ENCODE peak calls at places on chromosome 15, in eight cellular contexts. One of them, this sample, is unnamed.

GRCh38 chr15:96416934-96417759 is 86.6 kb downstream of the NR2F2 start:
- DNase-seq in occipital lobe: no peak
- DNase-seq in NCI-H1930: no peak
- DNase-seq in kidney tubule cell: peak; percentile 40
- DNase-seq in stimulated activated CD4-positive, alpha-beta T cell treated with anti-CD3 and anti-CD28 coated beads, Interleukin-12 subunit alpha, Interleukin-12 subunit beta, amount 100 ng/mL, for 4 hours: no peak
- DNase-seq in GOT3: no peak
- DNase-seq in activated CD4-positive, alpha-beta T cell treated with anti-CD3 and anti-CD28 coated beads, Interleukin-2, amount 10 ng/mL, durations not matched to agents 7 days and 5 days: no peak
- DNase-seq in effector memory CD8-positive, alpha-beta T cell: no peak
- DNase-seq in this sample: no peak

GRCh38 chr15:80475572-80475971 is 71.4 kb downstream of the ARNT2 start:
- DNase-seq in NCI-H1930: no peak
- DNase-seq in effector memory CD8-positive, alpha-beta T cell: no peak
- DNase-seq in GOT3: no peak
- DNase-seq in activated CD4-positive, alpha-beta T cell treated with anti-CD3 and anti-CD28 coated beads, Interleukin-2, amount 10 ng/mL, durations not matched to agents 7 days and 5 days: no peak
- DNase-seq in occipital lobe: no peak
- DNase-seq in kidney tubule cell: no peak
- DNase-seq in stimulated activated CD4-positive, alpha-beta T cell treated with anti-CD3 and anti-CD28 coated beads, Interleukin-12 subunit alpha, Interleukin-12 subunit beta, amount 100 ng/mL, for 4 hours: no peak
- DNase-seq in this sample: no peak

GRCh38 chr15:82043726-82044372 is 2.0 kb downstream of the MEX3B start:
- DNase-seq in GOT3: no peak
- DNase-seq in occipital lobe: no peak
- DNase-seq in NCI-H1930: no peak
- DNase-seq in activated CD4-positive, alpha-beta T cell treated with anti-CD3 and anti-CD28 coated beads, Interleukin-2, amount 10 ng/mL, durations not matched to agents 7 days and 5 days: no peak
- DNase-seq in stimulated activated CD4-positive, alpha-beta T cell treated with anti-CD3 and anti-CD28 coated beads, Interleukin-12 subunit alpha, Interleukin-12 subunit beta, amount 100 ng/mL, for 4 hours: no peak
- DNase-seq in effector memory CD8-positive, alpha-beta T cell: no peak
- DNase-seq in kidney tubule cell: no peak
- DNase-seq in this sample: no peak

GRCh38 chr15:41698779-41699178 is 38.6 kb downstream of the MGA start:
- DNase-seq in occipital lobe: no peak
- DNase-seq in kidney tubule cell: peak; percentile 35
- DNase-seq in effector memory CD8-positive, alpha-beta T cell: no peak
- DNase-seq in stimulated activated CD4-positive, alpha-beta T cell treated with anti-CD3 and anti-CD28 coated beads, Interleukin-12 subunit alpha, Interleukin-12 subunit beta, amount 100 ng/mL, for 4 hours: no peak
- DNase-seq in NCI-H1930: no peak
- DNase-seq in GOT3: no peak
- DNase-seq in activated CD4-positive, alpha-beta T cell treated with anti-CD3 and anti-CD28 coated beads, Interleukin-2, amount 10 ng/mL, durations not matched to agents 7 days and 5 days: no peak
- DNase-seq in this sample: no peak

GRCh38 chr15:31792611-31793199 is 237.6 kb upstream of the CHRNA7 start:
- DNase-seq in occipital lobe: no peak
- DNase-seq in kidney tubule cell: no peak
- DNase-seq in effector memory CD8-positive, alpha-beta T cell: no peak
- DNase-seq in GOT3: no peak
- DNase-seq in NCI-H1930: no peak
- DNase-seq in stimulated activated CD4-positive, alpha-beta T cell treated with anti-CD3 and anti-CD28 coated beads, Interleukin-12 subunit alpha, Interleukin-12 subunit beta, amount 100 ng/mL, for 4 hours: no peak
- DNase-seq in activated CD4-positive, alpha-beta T cell treated with anti-CD3 and anti-CD28 coated beads, Interleukin-2, amount 10 ng/mL, durations not matched to agents 7 days and 5 days: no peak
- DNase-seq in this sample: no peak

GRCh38 chr15:56428821-56429458 is 36.0 kb downstream of the MNS1 start:
- DNase-seq in occipital lobe: no peak
- DNase-seq in stimulated activated CD4-positive, alpha-beta T cell treated with anti-CD3 and anti-CD28 coated beads, Interleukin-12 subunit alpha, Interleukin-12 subunit beta, amount 100 ng/mL, for 4 hours: no peak
- DNase-seq in GOT3: no peak
- DNase-seq in kidney tubule cell: peak; percentile 46
- DNase-seq in activated CD4-positive, alpha-beta T cell treated with anti-CD3 and anti-CD28 coated beads, Interleukin-2, amount 10 ng/mL, durations not matched to agents 7 days and 5 days: no peak
- DNase-seq in NCI-H1930: peak; percentile 7
- DNase-seq in effector memory CD8-positive, alpha-beta T cell: no peak
- DNase-seq in this sample: peak; percentile 20

GRCh38 chr15:22895465-22896190 is 57.2 kb downstream of the NIPA2 start:
- DNase-seq in occipital lobe: no peak
- DNase-seq in activated CD4-positive, alpha-beta T cell treated with anti-CD3 and anti-CD28 coated beads, Interleukin-2, amount 10 ng/mL, durations not matched to agents 7 days and 5 days: no peak
- DNase-seq in stimulated activated CD4-positive, alpha-beta T cell treated with anti-CD3 and anti-CD28 coated beads, Interleukin-12 subunit alpha, Interleukin-12 subunit beta, amount 100 ng/mL, for 4 hours: no peak
- DNase-seq in GOT3: no peak
- DNase-seq in NCI-H1930: no peak
- DNase-seq in kidney tubule cell: peak; percentile 95
- DNase-seq in effector memory CD8-positive, alpha-beta T cell: no peak
- DNase-seq in this sample: peak; percentile 71

GRCh38 chr15:60933914-60934885 is 294.9 kb downstream of the RORA start:
- DNase-seq in kidney tubule cell: peak; percentile 20
- DNase-seq in occipital lobe: no peak
- DNase-seq in activated CD4-positive, alpha-beta T cell treated with anti-CD3 and anti-CD28 coated beads, Interleukin-2, amount 10 ng/mL, durations not matched to agents 7 days and 5 days: no peak
- DNase-seq in GOT3: no peak
- DNase-seq in NCI-H1930: no peak
- DNase-seq in stimulated activated CD4-positive, alpha-beta T cell treated with anti-CD3 and anti-CD28 coated beads, Interleukin-12 subunit alpha, Interleukin-12 subunit beta, amount 100 ng/mL, for 4 hours: no peak
- DNase-seq in effector memory CD8-positive, alpha-beta T cell: peak; percentile 7
- DNase-seq in this sample: no peak

GRCh38 chr15:48373855-48374421 is 42.7 kb downstream of the DUT start:
- DNase-seq in effector memory CD8-positive, alpha-beta T cell: no peak
- DNase-seq in stimulated activated CD4-positive, alpha-beta T cell treated with anti-CD3 and anti-CD28 coated beads, Interleukin-12 subunit alpha, Interleukin-12 subunit beta, amount 100 ng/mL, for 4 hours: no peak
- DNase-seq in GOT3: no peak
- DNase-seq in occipital lobe: no peak
- DNase-seq in activated CD4-positive, alpha-beta T cell treated with anti-CD3 and anti-CD28 coated beads, Interleukin-2, amount 10 ng/mL, durations not matched to agents 7 days and 5 days: no peak
- DNase-seq in NCI-H1930: no peak
- DNase-seq in kidney tubule cell: peak; percentile 83
- DNase-seq in this sample: peak; percentile 98

GRCh38 chr15:60299452-60300047 is 98.2 kb downstream of the ANXA2 start:
- DNase-seq in NCI-H1930: peak; percentile 43
- DNase-seq in stimulated activated CD4-positive, alpha-beta T cell treated with anti-CD3 and anti-CD28 coated beads, Interleukin-12 subunit alpha, Interleukin-12 subunit beta, amount 100 ng/mL, for 4 hours: no peak
- DNase-seq in activated CD4-positive, alpha-beta T cell treated with anti-CD3 and anti-CD28 coated beads, Interleukin-2, amount 10 ng/mL, durations not matched to agents 7 days and 5 days: no peak
- DNase-seq in effector memory CD8-positive, alpha-beta T cell: no peak
- DNase-seq in occipital lobe: no peak
- DNase-seq in kidney tubule cell: peak; percentile 43
- DNase-seq in GOT3: no peak
- DNase-seq in this sample: no peak

GRCh38 chr15:47294765-47295259 is 422.5 kb upstream of the SEMA6D start:
- DNase-seq in GOT3: no peak
- DNase-seq in stimulated activated CD4-positive, alpha-beta T cell treated with anti-CD3 and anti-CD28 coated beads, Interleukin-12 subunit alpha, Interleukin-12 subunit beta, amount 100 ng/mL, for 4 hours: no peak
- DNase-seq in NCI-H1930: no peak
- DNase-seq in occipital lobe: no peak
- DNase-seq in kidney tubule cell: no peak
- DNase-seq in activated CD4-positive, alpha-beta T cell treated with anti-CD3 and anti-CD28 coated beads, Interleukin-2, amount 10 ng/mL, durations not matched to agents 7 days and 5 days: no peak
- DNase-seq in effector memory CD8-positive, alpha-beta T cell: no peak
- DNase-seq in this sample: no peak

GRCh38 chr15:23648920-23649515 is 1.4 kb upstream of the MAGEL2 start:
- DNase-seq in effector memory CD8-positive, alpha-beta T cell: no peak
- DNase-seq in NCI-H1930: peak; percentile 45
- DNase-seq in stimulated activated CD4-positive, alpha-beta T cell treated with anti-CD3 and anti-CD28 coated beads, Interleukin-12 subunit alpha, Interleukin-12 subunit beta, amount 100 ng/mL, for 4 hours: peak; percentile 12
- DNase-seq in activated CD4-positive, alpha-beta T cell treated with anti-CD3 and anti-CD28 coated beads, Interleukin-2, amount 10 ng/mL, durations not matched to agents 7 days and 5 days: peak; percentile 10
- DNase-seq in occipital lobe: no peak
- DNase-seq in GOT3: no peak
- DNase-seq in kidney tubule cell: peak; percentile 5
- DNase-seq in this sample: no peak

GRCh38 chr15:85329561-85330421 is 50.6 kb upstream of the AKAP13 start:
- DNase-seq in activated CD4-positive, alpha-beta T cell treated with anti-CD3 and anti-CD28 coated beads, Interleukin-2, amount 10 ng/mL, durations not matched to agents 7 days and 5 days: peak; percentile 79
- DNase-seq in NCI-H1930: no peak
- DNase-seq in effector memory CD8-positive, alpha-beta T cell: no peak
- DNase-seq in occipital lobe: no peak
- DNase-seq in kidney tubule cell: peak; percentile 58
- DNase-seq in stimulated activated CD4-positive, alpha-beta T cell treated with anti-CD3 and anti-CD28 coated beads, Interleukin-12 subunit alpha, Interleukin-12 subunit beta, amount 100 ng/mL, for 4 hours: no peak
- DNase-seq in GOT3: no peak
- DNase-seq in this sample: no peak

GRCh38 chr15:52780172-52780980 is 9.8 kb downstream of the ONECUT1 start:
- DNase-seq in effector memory CD8-positive, alpha-beta T cell: peak; percentile 56
- DNase-seq in occipital lobe: peak; percentile 24
- DNase-seq in activated CD4-positive, alpha-beta T cell treated with anti-CD3 and anti-CD28 coated beads, Interleukin-2, amount 10 ng/mL, durations not matched to agents 7 days and 5 days: peak; percentile 75
- DNase-seq in GOT3: no peak
- DNase-seq in NCI-H1930: peak; percentile 8
- DNase-seq in stimulated activated CD4-positive, alpha-beta T cell treated with anti-CD3 and anti-CD28 coated beads, Interleukin-12 subunit alpha, Interleukin-12 subunit beta, amount 100 ng/mL, for 4 hours: peak; percentile 60
- DNase-seq in kidney tubule cell: peak; percentile 63
- DNase-seq in this sample: peak; percentile 32

GRCh38 chr15:90638241-90638691 is 78.9 kb upstream of the BLM start:
- DNase-seq in activated CD4-positive, alpha-beta T cell treated with anti-CD3 and anti-CD28 coated beads, Interleukin-2, amount 10 ng/mL, durations not matched to agents 7 days and 5 days: no peak
- DNase-seq in NCI-H1930: no peak
- DNase-seq in GOT3: no peak
- DNase-seq in occipital lobe: no peak
- DNase-seq in stimulated activated CD4-positive, alpha-beta T cell treated with anti-CD3 and anti-CD28 coated beads, Interleukin-12 subunit alpha, Interleukin-12 subunit beta, amount 100 ng/mL, for 4 hours: no peak
- DNase-seq in kidney tubule cell: no peak
- DNase-seq in effector memory CD8-positive, alpha-beta T cell: no peak
- DNase-seq in this sample: no peak

GRCh38 chr15:70436428-70436827 is 326.9 kb downstream of the UACA start:
- DNase-seq in GOT3: no peak
- DNase-seq in NCI-H1930: no peak
- DNase-seq in occipital lobe: no peak
- DNase-seq in activated CD4-positive, alpha-beta T cell treated with anti-CD3 and anti-CD28 coated beads, Interleukin-2, amount 10 ng/mL, durations not matched to agents 7 days and 5 days: no peak
- DNase-seq in stimulated activated CD4-positive, alpha-beta T cell treated with anti-CD3 and anti-CD28 coated beads, Interleukin-12 subunit alpha, Interleukin-12 subunit beta, amount 100 ng/mL, for 4 hours: no peak
- DNase-seq in kidney tubule cell: no peak
- DNase-seq in effector memory CD8-positive, alpha-beta T cell: no peak
- DNase-seq in this sample: no peak

GRCh38 chr15:31079519-31079918 is 22.0 kb downstream of the TRPM1 start:
- DNase-seq in NCI-H1930: no peak
- DNase-seq in GOT3: no peak
- DNase-seq in effector memory CD8-positive, alpha-beta T cell: no peak
- DNase-seq in activated CD4-positive, alpha-beta T cell treated with anti-CD3 and anti-CD28 coated beads, Interleukin-2, amount 10 ng/mL, durations not matched to agents 7 days and 5 days: no peak
- DNase-seq in stimulated activated CD4-positive, alpha-beta T cell treated with anti-CD3 and anti-CD28 coated beads, Interleukin-12 subunit alpha, Interleukin-12 subunit beta, amount 100 ng/mL, for 4 hours: no peak
- DNase-seq in occipital lobe: no peak
- DNase-seq in kidney tubule cell: peak; percentile 28
- DNase-seq in this sample: peak; percentile 9

GRCh38 chr15:101193781-101194180 is 58.1 kb downstream of the CHSY1 start:
- DNase-seq in activated CD4-positive, alpha-beta T cell treated with anti-CD3 and anti-CD28 coated beads, Interleukin-2, amount 10 ng/mL, durations not matched to agents 7 days and 5 days: no peak
- DNase-seq in GOT3: no peak
- DNase-seq in NCI-H1930: no peak
- DNase-seq in effector memory CD8-positive, alpha-beta T cell: no peak
- DNase-seq in kidney tubule cell: no peak
- DNase-seq in occipital lobe: no peak
- DNase-seq in stimulated activated CD4-positive, alpha-beta T cell treated with anti-CD3 and anti-CD28 coated beads, Interleukin-12 subunit alpha, Interleukin-12 subunit beta, amount 100 ng/mL, for 4 hours: no peak
- DNase-seq in this sample: no peak

GRCh38 chr15:98428253-98428989 is 219.9 kb upstream of the IGF1R start:
- DNase-seq in kidney tubule cell: peak; percentile 80
- DNase-seq in activated CD4-positive, alpha-beta T cell treated with anti-CD3 and anti-CD28 coated beads, Interleukin-2, amount 10 ng/mL, durations not matched to agents 7 days and 5 days: peak; percentile 59
- DNase-seq in stimulated activated CD4-positive, alpha-beta T cell treated with anti-CD3 and anti-CD28 coated beads, Interleukin-12 subunit alpha, Interleukin-12 subunit beta, amount 100 ng/mL, for 4 hours: peak; percentile 68
- DNase-seq in GOT3: peak; percentile 57
- DNase-seq in occipital lobe: peak; percentile 45
- DNase-seq in effector memory CD8-positive, alpha-beta T cell: peak; percentile 20
- DNase-seq in NCI-H1930: peak; percentile 10
- DNase-seq in this sample: peak; percentile 52

GRCh38 chr15:59436774-59437472 is 1.1 kb upstream of the FAM81A start:
- DNase-seq in NCI-H1930: no peak
- DNase-seq in effector memory CD8-positive, alpha-beta T cell: no peak
- DNase-seq in activated CD4-positive, alpha-beta T cell treated with anti-CD3 and anti-CD28 coated beads, Interleukin-2, amount 10 ng/mL, durations not matched to agents 7 days and 5 days: no peak
- DNase-seq in GOT3: no peak
- DNase-seq in kidney tubule cell: peak; percentile 23
- DNase-seq in stimulated activated CD4-positive, alpha-beta T cell treated with anti-CD3 and anti-CD28 coated beads, Interleukin-12 subunit alpha, Interleukin-12 subunit beta, amount 100 ng/mL, for 4 hours: no peak
- DNase-seq in occipital lobe: no peak
- DNase-seq in this sample: no peak

GRCh38 chr15:70147178-70147760 is 49.6 kb upstream of the TLE3 start:
- DNase-seq in NCI-H1930: no peak
- DNase-seq in GOT3: no peak
- DNase-seq in activated CD4-positive, alpha-beta T cell treated with anti-CD3 and anti-CD28 coated beads, Interleukin-2, amount 10 ng/mL, durations not matched to agents 7 days and 5 days: no peak
- DNase-seq in occipital lobe: no peak
- DNase-seq in stimulated activated CD4-positive, alpha-beta T cell treated with anti-CD3 and anti-CD28 coated beads, Interleukin-12 subunit alpha, Interleukin-12 subunit beta, amount 100 ng/mL, for 4 hours: no peak
- DNase-seq in kidney tubule cell: no peak
- DNase-seq in effector memory CD8-positive, alpha-beta T cell: no peak
- DNase-seq in this sample: no peak

GRCh38 chr15:48890375-48890972 is 12.5 kb downstream of the EID1 start:
- DNase-seq in kidney tubule cell: no peak
- DNase-seq in stimulated activated CD4-positive, alpha-beta T cell treated with anti-CD3 and anti-CD28 coated beads, Interleukin-12 subunit alpha, Interleukin-12 subunit beta, amount 100 ng/mL, for 4 hours: no peak
- DNase-seq in occipital lobe: no peak
- DNase-seq in activated CD4-positive, alpha-beta T cell treated with anti-CD3 and anti-CD28 coated beads, Interleukin-2, amount 10 ng/mL, durations not matched to agents 7 days and 5 days: no peak
- DNase-seq in effector memory CD8-positive, alpha-beta T cell: no peak
- DNase-seq in GOT3: no peak
- DNase-seq in NCI-H1930: no peak
- DNase-seq in this sample: no peak